ENCODE peak calls at places on chromosomes 13 and 19, in five cellular contexts. B is stomach, D is tibial nerve, K is GM12878, C is A549. W is an unnamed sample.

GRCh38 chr19:7373862-7374261 is 25.1 kb downstream of the ARHGEF18 start:
- DNase-seq in B (no peak), D (no peak), K (no peak), C (no peak), W (no peak)

GRCh38 chr13:23418776-23419683 is 14.5 kb downstream of the SACS start:
- DNase-seq in B (no peak), D (no peak), K (no peak), C (no peak), W (no peak)

GRCh38 chr13:80126382-80127068 is 214.4 kb downstream of the SPRY2 start:
- DNase-seq in B (no peak), D (no peak), K (no peak), C (no peak), W (no peak)

GRCh38 chr19:34490141-34490766 is 8.7 kb downstream of the WTIP start:
- DNase-seq in B (no peak), D (no peak), K (no peak), C (no peak), W (no peak)

GRCh38 chr19:39411006-39411831 is 1.2 kb upstream of the PLEKHG2 start:
- DNase-seq in B (peak), D (peak), K (no peak), C (no peak), W (peak)

GRCh38 chr13:26541678-26542553 is 15.6 kb upstream of the WASF3 start:
- DNase-seq in B (no peak), D (no peak), K (no peak), C (no peak), W (no peak)

GRCh38 chr19:18502633-18503294 is 19.1 kb downstream of the ELL start:
- DNase-seq in B (no peak), D (no peak), K (no peak), C (no peak), W (peak)

GRCh38 chr19:10998045-10998533 is 37.3 kb downstream of the SMARCA4 start:
- DNase-seq in B (no peak), D (peak), K (no peak), C (no peak), W (no peak)

GRCh38 chr13:32164622-32165268 is 133.2 kb downstream of the FRY start:
- DNase-seq in B (no peak), D (no peak), K (peak), C (peak), W (no peak)

GRCh38 chr13:26679945-26680516 is 80.6 kb downstream of the GPR12 start:
- DNase-seq in B (no peak), D (no peak), K (no peak), C (no peak), W (no peak)

GRCh38 chr19:13834308-13834790 is 39.1 kb downstream of the ZSWIM4 start:
- DNase-seq in B (no peak), D (no peak), K (no peak), C (peak), W (no peak)

GRCh38 chr13:110471833-110472162 is 89.7 kb downstream of the RAB20 start:
- DNase-seq in B (peak), D (peak), K (peak), C (no peak), W (no peak)

GRCh38 chr13:21933001-21933400 is 262.1 kb downstream of the FGF9 start:
- DNase-seq in B (no peak), D (no peak), K (no peak), C (no peak), W (no peak)

DNA sequence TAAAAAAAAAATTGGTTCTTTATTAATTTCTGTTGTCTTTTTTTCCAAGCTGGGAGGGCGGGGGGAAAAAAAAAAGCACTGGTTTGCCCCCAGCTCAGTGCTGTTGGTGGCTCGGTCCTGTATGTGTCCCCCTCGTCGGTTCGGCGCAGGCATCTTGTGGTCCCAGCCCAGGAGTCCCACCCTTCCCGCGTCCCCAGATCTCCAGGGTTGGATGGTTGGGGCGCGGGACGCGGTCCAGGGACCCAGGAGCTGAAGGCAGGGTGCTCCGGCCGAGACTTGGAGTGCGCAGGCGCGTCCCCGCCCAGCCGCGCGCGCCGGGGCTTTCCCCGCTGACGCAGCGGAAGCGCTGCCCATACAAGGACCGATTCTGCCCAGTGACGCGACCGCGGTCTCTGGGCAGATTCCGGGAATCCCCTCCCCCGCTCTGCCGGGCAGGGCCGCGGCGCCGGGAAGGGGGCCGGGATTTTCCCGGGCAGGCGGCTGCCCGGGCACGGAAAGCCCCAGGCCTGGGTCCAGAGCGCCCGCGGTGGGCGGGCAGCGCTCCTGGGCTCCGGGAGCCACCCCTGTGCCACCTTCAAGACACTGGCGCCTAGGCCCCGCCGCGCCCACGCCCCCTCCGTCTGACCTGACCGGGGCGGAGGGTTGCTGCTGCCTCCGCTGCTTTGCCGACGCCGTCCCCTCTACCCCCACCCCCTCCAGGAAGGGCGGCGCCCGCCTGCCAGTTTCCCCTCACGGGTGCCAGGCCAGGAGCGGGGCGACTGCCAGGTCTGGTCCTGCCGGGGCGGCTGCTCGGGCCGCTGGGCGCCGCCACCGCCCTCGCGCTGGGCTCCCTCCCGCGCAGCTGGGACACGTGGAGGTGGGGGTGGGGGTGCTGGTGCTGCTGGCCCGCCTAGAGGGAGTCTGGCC is 2.3 kb downstream of the JUNB start:
- DNase-seq in B (peak), D (peak), K (peak), C (peak), W (peak)
- TF ChIP-seq EP300 in B (peak), D (peak), K (peak), C (peak), W (peak)

DNA sequence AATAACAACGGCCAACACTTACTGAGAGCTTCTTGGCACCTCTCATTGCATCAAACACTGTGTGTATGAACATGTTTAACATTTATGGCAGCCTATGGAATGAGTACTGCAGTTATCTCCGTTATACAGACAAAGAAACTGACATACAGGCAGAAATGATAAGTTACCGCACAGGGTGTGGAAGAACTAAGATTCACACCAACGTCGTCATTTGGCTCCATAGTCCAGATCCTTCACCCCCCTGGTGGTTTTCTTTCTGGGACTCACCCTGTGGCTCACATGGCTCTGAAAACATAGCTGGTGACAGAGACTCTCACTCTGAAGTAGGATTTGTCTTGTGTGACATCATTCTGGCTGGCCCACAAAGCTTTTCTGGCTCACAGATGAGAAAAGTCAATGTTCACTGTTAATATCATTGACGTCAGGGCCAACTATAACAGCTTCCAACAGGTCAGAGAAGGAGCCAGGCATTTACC is 230.1 kb downstream of the DLEU7 start:
- DNase-seq in B (no peak), D (no peak), K (no peak), C (no peak), W (no peak)
- TF ChIP-seq EP300 in B (no peak), D (no peak), K (no peak), C (no peak), W (no peak)

GRCh38 chr13:82634946-82635345 is 1247.3 kb downstream of the SLITRK1 start:
- DNase-seq in B (no peak), D (no peak), K (no peak), C (no peak), W (no peak)

GRCh38 chr13:82636119-82636518 is 1246.2 kb downstream of the SLITRK1 start:
- DNase-seq in B (no peak), D (no peak), K (no peak), C (no peak), W (no peak)
- TF ChIP-seq EP300 in B (no peak), D (no peak), K (no peak), C (no peak), W (no peak)

DNA sequence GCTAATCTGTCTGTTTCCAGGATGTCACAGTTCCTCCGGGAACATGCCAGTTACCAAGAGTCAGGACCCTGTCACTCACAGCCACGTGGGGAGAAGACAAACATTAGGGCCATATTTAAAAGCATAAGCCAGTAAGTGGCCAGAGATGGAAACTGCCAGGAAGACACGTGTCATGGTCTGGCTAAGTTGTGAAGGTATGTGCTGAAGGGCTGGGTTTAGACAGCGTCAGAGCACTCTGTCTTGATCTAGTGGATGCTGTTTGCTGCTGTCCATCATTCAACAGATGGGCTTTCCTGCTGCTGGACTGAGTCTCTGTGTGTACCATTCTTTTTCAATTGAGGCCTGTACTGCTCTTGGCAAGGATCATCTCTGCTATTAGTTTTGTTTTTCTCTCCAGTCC is 128.6 kb downstream of the HS6ST3 start:
- DNase-seq in B (no peak), D (no peak), K (no peak), C (no peak), W (no peak)
- TF ChIP-seq EP300 in B (no peak), D (no peak), K (no peak), C (no peak), W (no peak)